ENCODE peak calls at places on chromosomes 6 and 20, in seven cellular contexts. K is psoas muscle; Q is astrocyte; W is breast epithelium; R is endodermal cell; V is heart right ventricle; S is CD8-positive, alpha-beta T cell. C is an unnamed sample. For H3K4me1, the result is how much of the 10 kb centered on the place peaks cover.

GRCh38 chr6:125251516-125252229 is 50.1 kb downstream of the HDDC2 start:
- DNase-seq in S (no peak), Q (peak), W (no peak), R (peak), V (no peak), K (no peak), C (no peak)

GRCh38 chr6:74075323-74075722 is 379.3 kb downstream of the CD109 start:
- DNase-seq in S (no peak), K (peak), Q (no peak), V (peak), W (no peak), R (no peak), C (no peak)

GRCh38 chr20:4887586-4887985 is 113.7 kb downstream of the SLC23A2 start:
- DNase-seq in W (no peak), S (no peak), K (no peak), Q (no peak), V (no peak), R (no peak), C (no peak)

GRCh38 chr20:9019833-9020232 is 49.1 kb upstream of the PLCB4 start:
- DNase-seq in V (no peak), W (no peak), K (no peak), S (no peak), R (no peak), Q (no peak), C (no peak)

GRCh38 chr6:131813991-131814390 is 6.2 kb downstream of the ENPP1 start:
- DNase-seq in V (no peak), R (no peak), K (no peak), Q (peak), S (no peak), W (no peak), C (no peak)

GRCh38 chr20:37479925-37480691 is 40.9 kb upstream of the NNAT start:
- DNase-seq in K (no peak), Q (no peak), V (no peak), W (no peak), R (no peak), S (no peak), C (no peak)

GRCh38 chr20:44208770-44209169 is 1.8 kb downstream of the OSER1 start:
- DNase-seq in R (no peak), Q (peak), S (no peak), V (no peak), K (no peak), W (no peak), C (no peak)

GRCh38 chr20:341682-342081 is 5.2 kb upstream of the NRSN2 start:
- DNase-seq in Q (peak), W (no peak), S (no peak), R (no peak), K (no peak), V (no peak), C (peak)

GRCh38 chr6:36722365-36722764 is 24.7 kb downstream of the RAB44 start:
- DNase-seq in V (no peak), K (no peak), Q (no peak), S (no peak), W (no peak), R (no peak), C (no peak)

GRCh38 chr6:57190140-57190539 is 18.0 kb downstream of the BAG2 start:
- DNase-seq in Q (no peak), K (no peak), S (no peak), R (no peak), W (no peak), V (no peak), C (peak)

GRCh38 chr6:117600008-117600743 is 2.1 kb downstream of the GOPC start:
- DNase-seq in S (no peak), R (no peak), K (no peak), W (no peak), V (no peak), Q (peak), C (no peak)

GRCh38 chr6:169993861-169994481 is 242.5 kb downstream of the ERMARD start:
- DNase-seq in K (no peak), V (no peak), Q (no peak), W (no peak), R (peak), S (no peak), C (peak)

GRCh38 chr6:129280719-129281118 is 397.8 kb downstream of the LAMA2 start:
- DNase-seq in K (no peak), R (no peak), S (peak), V (no peak), W (no peak), Q (no peak), C (no peak)

GRCh38 chr6:54481096-54481495 is 172.9 kb downstream of the TINAG start:
- DNase-seq in W (no peak), S (no peak), R (no peak), V (no peak), K (no peak), Q (no peak), C (no peak)

GRCh38 chr6:146990284-146990683 is 213.9 kb upstream of the STXBP5 start:
- DNase-seq in R (no peak), W (no peak), Q (peak), V (no peak), K (no peak), S (no peak), C (no peak)

GRCh38 chr6:72376736-72377135 is 245.1 kb upstream of the KCNQ5 start:
- DNase-seq in S (no peak), R (no peak), W (no peak), K (no peak), V (no peak), Q (no peak), C (no peak)

GRCh38 chr6:16523550-16524379 is 237.5 kb downstream of the ATXN1 start:
- DNase-seq in Q (peak), K (no peak), W (no peak), S (no peak), V (peak), R (no peak), C (peak)

GRCh38 chr20:23396961-23397620 is 24.2 kb downstream of the NAPB start:
- DNase-seq in S (no peak), R (no peak), W (no peak), Q (no peak), V (no peak), K (no peak), C (no peak)

GRCh38 chr6:3623451-3624267 is 127.9 kb downstream of the PXDC1 start:
- DNase-seq in K (no peak), Q (no peak), S (peak), R (peak), W (peak), V (no peak), C (no peak)

GRCh38 chr6:22754111-22754510 is 184.7 kb downstream of the HDGFL1 start:
- DNase-seq in Q (peak), R (no peak), K (no peak), V (no peak), S (no peak), W (no peak), C (no peak)

GRCh38 chr6:106290032-106290431 is 35.5 kb downstream of the ATG5 start:
- DNase-seq in S (no peak), W (no peak), Q (no peak), V (no peak), K (no peak), R (no peak), C (no peak)

GRCh38 chr6:138541793-138542481 is 42.6 kb upstream of the NHSL1 start:
- DNase-seq in S (no peak), Q (peak), W (no peak), R (no peak), V (no peak), K (no peak), C (no peak)

GRCh38 chr6:110040716-110041115 is 62.6 kb downstream of the GPR6 start:
- DNase-seq in K (no peak), Q (no peak), R (no peak), V (no peak), W (no peak), S (no peak), C (no peak)

GRCh38 chr20:51643390-51643789 is 100.9 kb upstream of the NFATC2 start:
- DNase-seq in W (no peak), R (no peak), V (no peak), Q (no peak), K (no peak), S (no peak), C (no peak)

GRCh38 chr20:35582741-35583404 is 32.8 kb upstream of the SPAG4 start:
- DNase-seq in K (no peak), R (no peak), W (no peak), Q (no peak), S (no peak), V (no peak), C (no peak)

GRCh38 chr20:57230247-57230646 is 36.2 kb downstream of the BMP7 start:
- DNase-seq in R (no peak), V (no peak), K (no peak), Q (no peak), S (no peak), W (no peak), C (no peak)
- H3K4me1 ChIP-seq in R (under half), V (under half), K (under half), Q (under half), S (under half), W (under half), C (under half)

GRCh38 chr20:48708116-48708515 is 119.7 kb downstream of the PREX1 start:
- DNase-seq in W (no peak), S (no peak), Q (no peak), R (no peak), K (no peak), V (no peak), C (no peak)

GRCh38 chr20:48706116-48706656 is 121.6 kb downstream of the PREX1 start:
- DNase-seq in W (no peak), K (no peak), S (no peak), R (no peak), V (no peak), Q (no peak), C (no peak)

GRCh38 chr20:48708630-48709029 is 119.2 kb downstream of the PREX1 start:
- DNase-seq in V (no peak), Q (no peak), W (no peak), R (no peak), K (no peak), S (no peak), C (no peak)

GRCh38 chr20:48705208-48706115 is 122.3 kb downstream of the PREX1 start:
- DNase-seq in S (no peak), R (no peak), K (no peak), Q (no peak), V (no peak), W (no peak), C (no peak)

DNA sequence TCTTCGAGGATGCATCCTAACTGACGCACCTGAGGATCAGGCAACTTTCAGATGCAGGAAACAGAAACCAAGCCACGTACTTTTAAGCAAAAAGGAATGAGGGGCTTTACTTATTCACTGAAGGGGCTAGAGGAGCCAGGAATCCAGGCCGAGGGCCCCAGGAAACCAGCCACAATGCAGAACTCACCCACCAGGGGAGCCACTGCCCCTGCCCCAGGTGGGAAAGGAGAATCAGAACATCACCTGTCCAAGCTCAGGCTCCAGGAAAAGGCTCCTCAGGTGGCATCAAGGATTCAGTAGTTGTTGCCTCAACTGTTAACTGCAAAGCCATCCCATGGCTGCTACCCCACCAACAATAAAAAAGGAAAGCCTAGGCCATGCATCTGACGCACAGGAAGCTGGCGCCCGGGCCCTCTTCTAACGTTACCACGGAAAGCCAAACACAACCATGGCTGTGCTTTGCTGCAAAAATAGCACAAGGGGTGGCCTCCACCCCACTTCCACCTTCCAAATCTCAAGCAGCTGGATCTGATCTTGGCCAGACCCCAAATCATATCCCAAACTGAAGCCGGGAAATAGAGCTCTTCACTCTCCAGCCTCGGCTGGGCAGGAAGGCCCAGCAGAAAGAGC is 121.0 kb downstream of the PREX1 start:
- DNase-seq in R (no peak), V (peak), W (no peak), S (peak), Q (no peak), K (no peak), C (no peak)
- H3K27ac ChIP-seq in R (no peak), V (no peak), W (no peak), S (peak), Q (no peak), K (peak), C (no peak)

GRCh38 chr20:62742979-62743776 is 34.5 kb downstream of the NTSR1 start:
- DNase-seq in R (no peak), K (no peak), V (no peak), Q (no peak), W (peak), S (no peak), C (no peak)
- H3K4me1 ChIP-seq in R (under half), K (under half), V (under half), Q (under half), W (under half), S (under half), C (under half)

GRCh38 chr6:9401936-9402335 is 966.6 kb upstream of the SLC35B3 start:
- DNase-seq in W (no peak), K (no peak), S (no peak), Q (peak), R (no peak), V (no peak), C (no peak)

GRCh38 chr6:9399916-9400315 is 964.6 kb upstream of the SLC35B3 start:
- DNase-seq in R (no peak), V (no peak), W (no peak), S (no peak), Q (no peak), K (no peak), C (no peak)

GRCh38 chr6:9398794-9399373 is 963.5 kb upstream of the SLC35B3 start:
- DNase-seq in K (no peak), S (no peak), V (peak), Q (peak), W (no peak), R (peak), C (no peak)

DNA sequence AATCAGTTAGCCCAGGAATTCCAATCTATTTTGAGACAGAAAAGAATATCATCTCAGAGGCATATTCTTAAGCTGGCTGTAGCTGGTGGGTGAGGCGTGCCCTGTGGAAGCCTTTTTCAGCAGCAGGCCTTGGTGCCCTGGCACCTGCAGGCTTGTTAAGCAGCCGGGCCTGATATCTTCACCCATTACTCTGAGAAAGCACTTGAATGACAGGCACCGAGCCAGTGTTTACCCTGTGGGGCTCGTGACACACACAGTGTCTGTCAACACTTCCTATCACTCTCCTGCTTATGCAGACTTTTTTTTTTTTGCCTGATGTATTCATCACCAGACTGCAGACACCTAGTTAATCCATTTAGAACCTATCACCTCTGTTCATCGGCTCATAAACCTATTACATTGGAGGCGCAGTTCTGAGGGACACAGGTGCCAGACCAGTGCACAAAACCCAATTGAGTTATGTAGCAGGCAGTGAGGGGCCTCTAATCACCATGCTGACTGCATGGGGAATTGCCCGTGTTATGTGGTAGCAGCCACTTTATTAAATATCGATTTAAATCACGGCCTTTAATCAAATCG is 962.7 kb upstream of the SLC35B3 start:
- DNase-seq in K (no peak), Q (no peak), S (no peak), V (peak), R (peak), W (no peak), C (no peak)
- H3K27ac ChIP-seq in K (no peak), Q (no peak), S (no peak), V (peak), R (no peak), W (no peak), C (no peak)

DNA sequence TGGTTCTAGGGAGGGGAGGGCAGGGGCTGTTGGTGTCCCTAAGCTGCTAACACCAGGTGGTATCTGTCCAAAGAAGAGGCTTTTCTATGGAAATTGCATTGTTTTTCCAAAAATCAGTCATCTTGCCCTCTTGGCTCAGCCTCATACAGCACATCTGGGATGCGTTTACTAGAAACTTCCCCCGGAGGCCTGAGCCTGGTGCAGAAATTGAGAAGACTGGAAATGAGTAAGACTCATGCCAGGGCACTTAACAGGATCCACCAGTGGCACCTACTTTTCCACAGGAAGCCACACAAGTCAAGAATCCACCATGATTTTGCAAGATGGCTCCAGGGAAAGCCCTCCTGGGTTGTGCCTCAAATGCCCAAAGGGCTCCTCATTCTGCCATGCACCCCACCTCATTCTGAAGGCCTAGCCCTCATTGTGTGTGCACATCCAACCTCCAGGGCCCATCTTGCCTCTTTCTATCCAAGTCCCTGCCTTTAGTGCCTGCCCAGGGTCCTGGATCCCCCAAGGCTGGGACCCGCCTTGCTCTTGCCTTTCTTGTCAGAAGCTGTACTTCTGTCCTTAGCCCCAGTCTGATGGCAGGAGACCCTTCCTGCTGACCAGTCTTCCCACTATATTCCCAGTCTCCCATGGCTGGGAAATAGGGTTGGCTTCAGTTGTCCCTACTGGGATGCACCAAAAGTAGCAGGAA is 97.6 kb downstream of the MRPL14 start:
- DNase-seq in W (no peak), Q (no peak), S (no peak), K (no peak), R (peak), V (no peak), C (no peak)
- H3K4me1 ChIP-seq in W (under half), Q (under half), S (under half), K (under half), R (under half), V (under half), C (under half)

C was measured in SJSA1.